ENCODE peak calls at places on chromosomes 7 and 10, in four cellular contexts. N, F, B and U are unnamed samples.

GRCh38 chr7:49767719-49768118 is 5.7 kb upstream of the VWC2 start:
- DNase-seq in N (no peak), F (no peak), B (no peak), U (no peak)

GRCh38 chr10:72001026-72001380 is 36.8 kb downstream of the CHST3 start:
- DNase-seq in N (no peak), F (no peak), B (no peak), U (peak)

GRCh38 chr10:101214446-101215396 is 14.5 kb downstream of the LBX1 start:
- DNase-seq in N (peak), F (peak), B (peak), U (peak)

GRCh38 chr10:69434926-69435325 is 16.3 kb upstream of the TSPAN15 start:
- DNase-seq in N (no peak), F (no peak), B (no peak), U (no peak)

GRCh38 chr10:50400694-50401093 is 149.4 kb upstream of the ASAH2 start:
- DNase-seq in N (no peak), F (peak), B (no peak), U (no peak)

GRCh38 chr7:95180-95862 is 97.0 kb upstream of the FAM20C start:
- DNase-seq in N (no peak), F (no peak), B (no peak), U (no peak)

GRCh38 chr10:20990604-20991003 is 93.5 kb upstream of the NEBL start:
- DNase-seq in N (no peak), F (no peak), B (no peak), U (no peak)

GRCh38 chr7:128259131-128260056 is 18.3 kb downstream of the LEP start:
- DNase-seq in N (no peak), F (no peak), B (no peak), U (no peak)

GRCh38 chr7:143385891-143386781 is 5.0 kb downstream of the ZYX start:
- DNase-seq in N (no peak), F (peak), B (peak), U (peak)

GRCh38 chr7:2970907-2971306 is 72.8 kb downstream of the CARD11 start:
- DNase-seq in N (no peak), F (no peak), B (no peak), U (no peak)

GRCh38 chr7:43977525-43977924 is 20.2 kb upstream of the SPDYE1 start:
- DNase-seq in N (no peak), F (no peak), B (no peak), U (no peak)

GRCh38 chr7:55526329-55526728 is 46.0 kb downstream of the VOPP1 start:
- DNase-seq in N (no peak), F (no peak), B (no peak), U (no peak)

GRCh38 chr7:37428681-37429434 is 19.8 kb downstream of the ELMO1 start:
- DNase-seq in N (no peak), F (no peak), B (no peak), U (no peak)

GRCh38 chr10:75304740-75305380 is 69.1 kb upstream of the COMTD1 start:
- DNase-seq in N (no peak), F (no peak), B (no peak), U (no peak)

GRCh38 chr10:60566027-60566575 is 176.4 kb upstream of the ANK3 start:
- DNase-seq in N (no peak), F (no peak), B (no peak), U (no peak)

GRCh38 chr7:144641389-144642044 is 194.3 kb downstream of the TPK1 start:
- DNase-seq in N (no peak), F (no peak), B (no peak), U (no peak)

GRCh38 chr10:121511943-121512342 is 86.3 kb downstream of the FGFR2 start:
- DNase-seq in N (no peak), F (no peak), B (no peak), U (no peak)

GRCh38 chr10:20228748-20229147 is 412.5 kb downstream of the PLXDC2 start:
- DNase-seq in N (no peak), F (no peak), B (no peak), U (no peak)

GRCh38 chr10:132654708-132655661 is 117.4 kb downstream of the INPP5A start:
- DNase-seq in N (peak), F (peak), B (peak), U (peak)

GRCh38 chr7:108328174-108328651 is 128.0 kb downstream of the NRCAM start:
- DNase-seq in N (no peak), F (no peak), B (no peak), U (no peak)

GRCh38 chr10:79148452-79149344 is 79.9 kb downstream of the ZMIZ1 start:
- DNase-seq in N (peak), F (no peak), B (peak), U (peak)

GRCh38 chr7:155198901-155199845 is 98.5 kb upstream of the INSIG1 start:
- DNase-seq in N (peak), F (no peak), B (no peak), U (no peak)

GRCh38 chr7:68684246-68684850 is 913.9 kb upstream of the AUTS2 start:
- DNase-seq in N (peak), F (no peak), B (no peak), U (no peak)

GRCh38 chr10:63236113-63236935 is 103.2 kb downstream of the NRBF2 start:
- DNase-seq in N (peak), F (peak), B (no peak), U (peak)

GRCh38 chr7:92635538-92635937 is 45.3 kb upstream of the FAM133B start:
- DNase-seq in N (no peak), F (peak), B (no peak), U (no peak)

GRCh38 chr10:113139695-113140094 is 189.6 kb downstream of the TCF7L2 start:
- DNase-seq in N (no peak), F (no peak), B (no peak), U (no peak)

DNA sequence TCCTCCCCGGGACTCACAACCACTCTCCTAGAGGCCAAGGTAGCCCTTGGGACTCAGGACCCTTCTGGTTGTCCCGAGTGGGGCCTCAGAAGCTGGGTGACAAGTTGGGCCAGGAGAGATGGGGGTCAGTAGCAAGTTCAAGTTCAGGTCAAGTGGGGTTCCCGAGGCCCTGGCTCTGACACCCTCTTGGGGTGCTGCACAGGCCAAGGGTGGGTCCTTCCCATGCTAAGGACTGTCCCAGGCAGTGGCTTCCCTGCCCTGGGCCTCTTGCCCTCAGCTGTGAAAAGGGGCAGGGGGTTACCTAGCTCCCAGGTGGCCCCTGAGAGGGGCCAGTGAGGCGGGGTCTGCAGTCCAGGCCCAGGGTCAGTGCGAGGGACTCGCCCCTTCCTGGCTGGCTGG is 115.4 kb upstream of the TNRC18 start:
- DNase-seq in N (no peak), F (no peak), B (no peak), U (no peak)
- TF ChIP-seq MYC in N (no peak), F (no peak), B (no peak), U (no peak)

GRCh38 chr10:97196213-97197029 is 10.7 kb upstream of the SLIT1 start:
- DNase-seq in N (peak), F (peak), B (peak), U (peak)

GRCh38 chr10:97204826-97205679 is 19.3 kb upstream of the SLIT1 start:
- DNase-seq in N (no peak), F (no peak), B (no peak), U (no peak)

GRCh38 chr10:97197030-97197500 is 11.3 kb upstream of the SLIT1 start:
- DNase-seq in N (no peak), F (no peak), B (no peak), U (no peak)

GRCh38 chr10:97203220-97203619 is 17.5 kb upstream of the SLIT1 start:
- DNase-seq in N (no peak), F (no peak), B (no peak), U (no peak)

DNA sequence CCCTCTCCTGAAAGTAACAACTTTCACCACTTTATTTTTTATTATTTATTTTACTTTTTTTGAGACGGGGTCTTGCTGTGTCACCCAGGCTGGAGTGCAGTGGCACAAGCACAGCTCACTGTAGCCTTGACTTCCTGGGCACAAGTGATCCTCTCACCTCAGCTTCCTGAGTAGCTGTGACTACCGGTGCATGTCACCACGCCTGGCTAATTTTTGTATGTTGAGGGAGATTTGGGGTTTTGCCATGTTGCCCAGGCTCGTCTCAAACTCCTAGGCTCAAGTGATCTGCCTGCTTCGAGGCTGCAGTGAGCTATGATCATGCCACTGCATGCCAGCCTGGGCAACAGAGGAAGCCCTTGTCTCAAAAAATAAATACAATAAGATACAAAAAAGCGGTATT is 14.9 kb upstream of the SLIT1 start:
- DNase-seq in N (no peak), F (no peak), B (no peak), U (no peak)
- TF ChIP-seq MYC in N (no peak), F (no peak), B (no peak), U (no peak)

GRCh38 chr10:227014-227413 is 91.8 kb downstream of the ZMYND11 start:
- DNase-seq in N (no peak), F (peak), B (no peak), U (no peak)
- TF ChIP-seq MYC in N (no peak), F (no peak), B (no peak), U (no peak)

GRCh38 chr7:18727094-18727870 is 231.7 kb downstream of the HDAC9 start:
- DNase-seq in N (no peak), F (no peak), B (no peak), U (peak)
- TF ChIP-seq MYC in N (no peak), F (no peak), B (no peak), U (no peak)

DNA sequence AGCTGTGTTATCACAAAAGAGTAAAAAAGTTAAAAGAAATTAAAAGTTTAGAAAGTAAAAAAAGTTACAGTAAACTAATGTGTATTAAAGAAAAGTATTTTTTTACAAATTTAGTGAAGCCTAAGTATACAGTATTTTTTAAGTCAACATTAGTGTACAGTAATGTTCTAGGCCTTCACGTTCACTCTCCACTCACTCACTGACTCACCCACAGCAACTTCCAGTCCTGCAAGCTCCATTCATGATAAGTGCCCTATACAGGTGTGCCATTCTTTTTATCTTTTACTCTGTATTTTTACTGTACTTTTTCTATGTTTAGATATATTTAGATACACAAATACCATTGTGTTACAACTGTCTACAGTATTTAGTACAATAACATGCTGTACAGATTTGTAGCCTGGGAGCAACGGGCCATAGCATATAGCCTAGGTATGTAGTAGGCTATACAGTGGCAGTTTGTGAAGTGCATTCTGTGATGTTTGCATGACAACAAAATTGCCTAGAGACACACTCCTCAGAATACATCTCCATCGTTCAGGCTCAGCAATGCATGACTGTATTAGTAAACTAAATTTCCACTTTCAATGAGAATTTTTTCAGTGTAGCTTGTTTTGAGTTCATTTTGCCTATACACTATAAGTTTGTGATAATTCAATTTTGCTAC is 539.9 kb upstream of the C7orf33 start:
- DNase-seq in N (no peak), F (no peak), B (no peak), U (no peak)
- TF ChIP-seq MYC in N (no peak), F (no peak), B (no peak), U (no peak)